ENCODE peak calls at places on chromosomes 16 and 17, in six cellular contexts. V, U, A, P, D and I are unnamed samples. For H3K4me1, the result is how much of the 10 kb centered on the place peaks cover.

GRCh38 chr17:71055128-71055527 is 885.8 kb downstream of the KCNJ2 start:
- DNase-seq in V (no peak), U (peak), A (no peak), P (peak), D (no peak), I (no peak)

GRCh38 chr17:1252203-1252608 is 18.0 kb upstream of the BHLHA9 start:
- DNase-seq in V (no peak), U (peak), A (no peak), P (peak), D (no peak), I (no peak)

GRCh38 chr17:57874434-57875108 is 24.7 kb upstream of the MRPS23 start:
- DNase-seq in V (peak), U (peak), A (peak), P (peak), D (peak), I (peak)

GRCh38 chr17:10698116-10698818 is 873 bp downstream of the ADPRM start:
- DNase-seq in V (no peak), U (peak), A (no peak), P (peak), D (no peak), I (no peak)

GRCh38 chr16:46691720-46692119 is 2.3 kb downstream of the ORC6 start:
- DNase-seq in V (no peak), U (no peak), A (no peak), P (peak), D (no peak), I (no peak)

GRCh38 chr17:74252272-74252671 is 21.8 kb upstream of the DNAI2 start:
- DNase-seq in V (no peak), U (no peak), A (no peak), P (no peak), D (no peak), I (no peak)

GRCh38 chr16:26196806-26197205 is 505.0 kb downstream of the HS3ST4 start:
- DNase-seq in V (no peak), U (no peak), A (no peak), P (no peak), D (no peak), I (no peak)

GRCh38 chr16:86979984-86980553 is 337.1 kb downstream of the C16orf95 start:
- DNase-seq in V (no peak), U (no peak), A (no peak), P (no peak), D (no peak), I (no peak)

GRCh38 chr17:45087496-45087975 is 26.4 kb downstream of the NMT1 start:
- DNase-seq in V (no peak), U (peak), A (no peak), P (no peak), D (no peak), I (no peak)

GRCh38 chr17:31100840-31101239 is 6.1 kb downstream of the NF1 start:
- DNase-seq in V (no peak), U (no peak), A (no peak), P (peak), D (no peak), I (no peak)

GRCh38 chr16:47316686-47317085 is 144.2 kb downstream of the ITFG1 start:
- DNase-seq in V (no peak), U (no peak), A (no peak), P (no peak), D (no peak), I (no peak)

GRCh38 chr17:78107457-78107856 is 21.1 kb downstream of the TMC6 start:
- DNase-seq in V (no peak), U (peak), A (no peak), P (no peak), D (no peak), I (peak)

GRCh38 chr17:39668141-39668924 is at the start of gene PNMT:
- DNase-seq in V (no peak), U (peak), A (peak), P (peak), D (peak), I (peak)

GRCh38 chr16:29926675-29927522 is 873 bp upstream of the KCTD13 start:
- DNase-seq in V (no peak), U (peak), A (peak), P (no peak), D (no peak), I (no peak)

GRCh38 chr16:22126037-22126558 is 33.8 kb downstream of the VWA3A start:
- DNase-seq in V (no peak), U (no peak), A (no peak), P (peak), D (no peak), I (no peak)

GRCh38 chr17:28760987-28761562 is 17.3 kb downstream of the TRAF4 start:
- DNase-seq in V (no peak), U (peak), A (peak), P (peak), D (no peak), I (peak)

GRCh38 chr17:38418693-38419507 is 9.4 kb upstream of the ARHGAP23 start:
- DNase-seq in V (no peak), U (peak), A (no peak), P (no peak), D (no peak), I (no peak)

GRCh38 chr17:36463916-36464764 is 22.3 kb upstream of the ZNHIT3 start:
- DNase-seq in V (no peak), U (peak), A (peak), P (peak), D (no peak), I (peak)

GRCh38 chr16:50742521-50743150 is 750 bp downstream of the CYLD start:
- DNase-seq in V (no peak), U (peak), A (no peak), P (peak), D (no peak), I (no peak)

GRCh38 chr16:57667526-57668258 is 414 bp upstream of the ADGRG3 start:
- DNase-seq in V (no peak), U (no peak), A (no peak), P (peak), D (no peak), I (peak)

GRCh38 chr17:40602445-40603443 is 37.5 kb upstream of the CCR7 start:
- DNase-seq in V (no peak), U (no peak), A (no peak), P (no peak), D (no peak), I (no peak)

GRCh38 chr16:66720766-66721165 is 24.2 kb upstream of the CMTM4 start:
- DNase-seq in V (no peak), U (peak), A (no peak), P (no peak), D (no peak), I (no peak)

GRCh38 chr17:149897-150575 is 12.7 kb downstream of the SCGB1C2 start:
- DNase-seq in V (no peak), U (no peak), A (peak), P (no peak), D (no peak), I (peak)

GRCh38 chr16:71673190-71673956 is 47.4 kb downstream of the MARVELD3 start:
- DNase-seq in V (no peak), U (no peak), A (no peak), P (no peak), D (no peak), I (no peak)

GRCh38 chr17:42411905-42412679 is 11.0 kb downstream of the CAVIN1 start:
- DNase-seq in V (no peak), U (no peak), A (peak), P (no peak), D (no peak), I (no peak)

GRCh38 chr17:42409467-42410351 is 13.3 kb downstream of the CAVIN1 start:
- DNase-seq in V (peak), U (peak), A (peak), P (peak), D (peak), I (no peak)

GRCh38 chr17:42411321-42411820 is 11.7 kb downstream of the CAVIN1 start:
- DNase-seq in V (no peak), U (peak), A (no peak), P (no peak), D (no peak), I (no peak)

GRCh38 chr17:42413464-42414040 is 9.5 kb downstream of the CAVIN1 start:
- DNase-seq in V (no peak), U (peak), A (no peak), P (peak), D (no peak), I (no peak)

GRCh38 chr17:42414782-42415409 is 8.2 kb downstream of the CAVIN1 start:
- DNase-seq in V (no peak), U (no peak), A (peak), P (no peak), D (no peak), I (no peak)
- H3K4me1 ChIP-seq in V (half or more), U (half or more), A (under half), P (under half), D (under half), I (under half)

GRCh38 chr16:85826686-85827247 is 27.3 kb downstream of the COX4I1 start:
- DNase-seq in V (no peak), U (no peak), A (no peak), P (no peak), D (no peak), I (peak)

GRCh38 chr16:85829751-85830445 is 30.4 kb downstream of the COX4I1 start:
- DNase-seq in V (no peak), U (no peak), A (no peak), P (no peak), D (no peak), I (peak)

GRCh38 chr16:85829266-85829665 is 29.8 kb downstream of the COX4I1 start:
- DNase-seq in V (no peak), U (no peak), A (no peak), P (no peak), D (no peak), I (peak)

GRCh38 chr16:85825326-85825725 is 25.8 kb downstream of the COX4I1 start:
- DNase-seq in V (no peak), U (no peak), A (no peak), P (no peak), D (no peak), I (peak)

GRCh38 chr16:85828166-85828565 is 28.7 kb downstream of the COX4I1 start:
- DNase-seq in V (no peak), U (no peak), A (peak), P (no peak), D (no peak), I (peak)
- H3K4me1 ChIP-seq in V (under half), U (under half), A (under half), P (under half), D (under half), I (under half)

GRCh38 chr17:59830007-59830630 is 62.6 kb downstream of the TUBD1 start:
- DNase-seq in V (no peak), U (peak), A (no peak), P (peak), D (no peak), I (peak)

GRCh38 chr17:59827721-59828477 is 64.8 kb downstream of the TUBD1 start:
- DNase-seq in V (no peak), U (no peak), A (no peak), P (no peak), D (no peak), I (no peak)

GRCh38 chr17:59826741-59827453 is 65.8 kb downstream of the TUBD1 start:
- DNase-seq in V (no peak), U (no peak), A (no peak), P (no peak), D (no peak), I (no peak)

GRCh38 chr17:59829217-59830006 is 63.3 kb downstream of the TUBD1 start:
- DNase-seq in V (no peak), U (peak), A (no peak), P (peak), D (no peak), I (no peak)

GRCh38 chr17:59828478-59828760 is 64.3 kb downstream of the TUBD1 start:
- DNase-seq in V (no peak), U (no peak), A (no peak), P (no peak), D (no peak), I (no peak)
- H3K4me1 ChIP-seq in V (half or more), U (half or more), A (under half), P (under half), D (half or more), I (under half)

GRCh38 chr16:75464130-75464918 is at the start of gene TMEM170A:
- DNase-seq in V (peak), U (peak), A (peak), P (peak), D (peak), I (peak)
- H3K4me1 ChIP-seq in V (under half), U (under half), A (under half), P (under half), D (under half), I (under half)

GRCh38 chr17:47898246-47898645 is 2.2 kb downstream of the SP2 start:
- DNase-seq in V (no peak), U (no peak), A (no peak), P (no peak), D (no peak), I (no peak)
- H3K4me1 ChIP-seq in V (half or more), U (under half), A (under half), P (under half), D (under half), I (under half)

GRCh38 chr16:1759511-1759910 is 11.8 kb downstream of the NME3 start:
- DNase-seq in V (no peak), U (no peak), A (peak), P (no peak), D (no peak), I (no peak)

GRCh38 chr16:1761751-1762150 is 9.6 kb downstream of the NME3 start:
- DNase-seq in V (no peak), U (no peak), A (no peak), P (no peak), D (no peak), I (no peak)

GRCh38 chr16:1758923-1759322 is 12.4 kb downstream of the NME3 start:
- DNase-seq in V (no peak), U (no peak), A (peak), P (no peak), D (no peak), I (no peak)

GRCh38 chr16:1762196-1762878 is 9.0 kb downstream of the NME3 start:
- DNase-seq in V (no peak), U (no peak), A (no peak), P (no peak), D (no peak), I (no peak)

DNA sequence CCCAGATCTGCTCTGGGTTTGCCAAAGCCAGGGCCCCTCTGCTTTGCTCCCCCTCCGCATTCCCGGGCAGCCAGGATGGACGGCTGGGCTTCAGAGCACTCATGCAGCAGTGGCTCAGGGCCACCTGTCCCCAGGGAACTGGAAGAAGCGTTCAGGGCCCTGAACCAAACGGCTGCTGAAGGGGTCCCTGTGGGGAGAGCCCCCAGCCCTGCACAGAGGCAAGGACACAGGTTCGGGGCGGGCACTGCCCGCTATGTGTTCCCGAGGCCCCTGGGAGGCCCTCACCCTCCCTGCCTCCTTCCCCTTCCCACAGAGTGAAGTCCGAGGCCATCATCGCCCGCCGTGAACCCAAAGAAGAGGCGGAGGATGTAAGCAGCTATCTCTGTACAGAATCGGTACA is 10.4 kb downstream of the NME3 start:
- DNase-seq in V (no peak), U (no peak), A (no peak), P (no peak), D (no peak), I (no peak)
- H3K4me1 ChIP-seq in V (under half), U (under half), A (under half), P (under half), D (under half), I (under half)

GRCh38 chr16:24976971-24977672 is 38.0 kb downstream of the ARHGAP17 start:
- DNase-seq in V (no peak), U (no peak), A (no peak), P (no peak), D (no peak), I (no peak)

GRCh38 chr16:24977673-24978065 is 37.5 kb downstream of the ARHGAP17 start:
- DNase-seq in V (no peak), U (peak), A (no peak), P (peak), D (no peak), I (no peak)

GRCh38 chr16:24976061-24976779 is 38.9 kb downstream of the ARHGAP17 start:
- DNase-seq in V (no peak), U (no peak), A (no peak), P (no peak), D (no peak), I (no peak)

GRCh38 chr16:24980077-24980793 is 34.9 kb downstream of the ARHGAP17 start:
- DNase-seq in V (no peak), U (peak), A (no peak), P (no peak), D (no peak), I (no peak)

GRCh38 chr16:24978370-24978914 is 36.7 kb downstream of the ARHGAP17 start:
- DNase-seq in V (no peak), U (peak), A (no peak), P (no peak), D (no peak), I (no peak)
- H3K4me1 ChIP-seq in V (under half), U (half or more), A (under half), P (under half), D (under half), I (under half)

GRCh38 chr17:2592974-2593845 is at the start of gene PAFAH1B1:
- DNase-seq in V (peak), U (peak), A (peak), P (peak), D (peak), I (peak)
- H3K4me1 ChIP-seq in V (under half), U (under half), A (under half), P (under half), D (under half), I (under half)

DNA sequence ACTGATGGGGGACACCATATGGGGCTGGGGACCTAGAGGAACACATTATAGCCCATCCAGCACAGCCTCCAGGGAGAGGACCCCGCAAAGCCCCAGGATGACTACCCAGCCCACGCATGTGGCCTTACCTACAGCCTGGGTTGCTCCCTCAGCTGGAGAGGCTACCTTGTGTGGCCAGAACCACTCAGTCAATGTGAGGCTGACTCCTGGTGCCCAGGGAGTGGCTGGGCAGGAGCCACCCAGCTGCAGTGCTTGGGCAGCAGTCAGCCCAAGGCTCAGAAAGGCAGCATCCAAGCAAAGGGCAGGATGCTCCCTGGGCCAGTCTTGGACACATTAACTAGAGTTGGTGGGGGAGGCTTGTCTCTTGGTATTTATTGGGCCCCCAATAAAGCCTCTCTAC is 246.2 kb downstream of the RBFOX3 start:
- DNase-seq in V (no peak), U (no peak), A (no peak), P (no peak), D (no peak), I (peak)
- H3K4me1 ChIP-seq in V (under half), U (under half), A (under half), P (under half), D (under half), I (under half)